ENCODE peak calls at places on chromosomes 7 and 10, in seven cellular contexts. X is tibial nerve, M is hepatocyte, A is fibroblast of pulmonary artery, Q is GM10248, V is neural progenitor cell, I is ovary. D is an unnamed sample.
A peak's percentile ranks its signal among the peaks of the same experiment; 100 is the strongest.

GRCh38 chr10:681670-682318 is 7.7 kb downstream of the DIP2C start:
- DNase-seq in X (no peak), V (no peak), Q (no peak), A (no peak), M (no peak), I (no peak), D (no peak)

GRCh38 chr10:112026438-112026837 is 157.1 kb downstream of the GPAM start:
- DNase-seq in Q (no peak), V (peak; percentile 39), A (no peak), I (no peak), M (no peak), X (no peak), D (no peak)

GRCh38 chr10:104766341-104766740 is 125.3 kb downstream of the SORCS3 start:
- DNase-seq in I (no peak), Q (no peak), M (no peak), V (no peak), A (no peak), X (no peak), D (no peak)

GRCh38 chr7:44463169-44463808 is 27.2 kb downstream of the NUDCD3 start:
- DNase-seq in X (no peak), V (no peak), I (no peak), A (peak; percentile 41), M (no peak), Q (no peak), D (no peak)

GRCh38 chr7:73555411-73555982 is 2.0 kb downstream of the BCL7B start:
- DNase-seq in X (no peak), M (no peak), A (no peak), Q (no peak), I (no peak), V (no peak), D (no peak)

GRCh38 chr10:4294271-4294670 is 509.3 kb upstream of the KLF6 start:
- DNase-seq in X (no peak), A (no peak), V (no peak), M (no peak), Q (no peak), I (no peak), D (no peak)

GRCh38 chr7:157276731-157277562 is 59.9 kb upstream of the DNAJB6 start:
- DNase-seq in X (no peak), Q (peak; percentile 38), M (no peak), V (no peak), A (peak; percentile 53), I (no peak), D (no peak)

GRCh38 chr10:87960230-87960629 is 96.8 kb downstream of the PTEN start:
- DNase-seq in A (peak; percentile 31), Q (no peak), I (no peak), X (no peak), V (no peak), M (no peak), D (no peak)

GRCh38 chr7:116522247-116522646 is 2.6 kb upstream of the CAV1 start:
- DNase-seq in M (no peak), Q (no peak), V (no peak), X (no peak), A (peak; percentile 94), I (no peak), D (no peak)

GRCh38 chr10:4770766-4771553 is 55.0 kb upstream of the AKR1E2 start:
- DNase-seq in V (no peak), A (peak; percentile 96), Q (no peak), I (no peak), X (no peak), M (peak; percentile 34), D (no peak)

GRCh38 chr7:73342645-73343044 is 14.7 kb downstream of the FKBP6 start:
- DNase-seq in A (peak; percentile 78), Q (no peak), V (peak; percentile 71), I (peak; percentile 30), M (peak; percentile 73), X (no peak), D (no peak)

GRCh38 chr10:29204119-29204518 is 84.8 kb upstream of the LYZL1 start:
- DNase-seq in I (no peak), Q (no peak), X (no peak), V (peak; percentile 77), M (peak; percentile 28), A (no peak), D (no peak)

GRCh38 chr7:91995391-91995790 is 54.7 kb downstream of the AKAP9 start:
- DNase-seq in Q (peak; percentile 41), I (no peak), X (no peak), M (no peak), A (no peak), V (no peak), D (no peak)

GRCh38 chr7:2621948-2622640 is 9.7 kb upstream of the TTYH3 start:
- DNase-seq in V (peak; percentile 70), I (no peak), A (peak; percentile 60), M (peak; percentile 93), Q (no peak), X (no peak), D (peak; percentile 93)

GRCh38 chr10:9301554-9301953 is 1247.1 kb downstream of the GATA3 start:
- DNase-seq in A (no peak), I (no peak), X (no peak), M (no peak), V (no peak), Q (no peak), D (no peak)

GRCh38 chr10:9299966-9300365 is 1245.5 kb downstream of the GATA3 start:
- DNase-seq in M (no peak), V (no peak), A (no peak), I (no peak), X (no peak), Q (no peak), D (no peak)

GRCh38 chr10:9301148-9301547 is 1246.7 kb downstream of the GATA3 start:
- DNase-seq in A (peak; percentile 8), I (no peak), V (no peak), M (no peak), X (no peak), Q (no peak), D (no peak)

GRCh38 chr10:9305018-9305655 is 1250.6 kb downstream of the GATA3 start:
- DNase-seq in I (no peak), Q (no peak), X (no peak), V (peak; percentile 30), M (peak; percentile 23), A (peak; percentile 45), D (no peak)

DNA sequence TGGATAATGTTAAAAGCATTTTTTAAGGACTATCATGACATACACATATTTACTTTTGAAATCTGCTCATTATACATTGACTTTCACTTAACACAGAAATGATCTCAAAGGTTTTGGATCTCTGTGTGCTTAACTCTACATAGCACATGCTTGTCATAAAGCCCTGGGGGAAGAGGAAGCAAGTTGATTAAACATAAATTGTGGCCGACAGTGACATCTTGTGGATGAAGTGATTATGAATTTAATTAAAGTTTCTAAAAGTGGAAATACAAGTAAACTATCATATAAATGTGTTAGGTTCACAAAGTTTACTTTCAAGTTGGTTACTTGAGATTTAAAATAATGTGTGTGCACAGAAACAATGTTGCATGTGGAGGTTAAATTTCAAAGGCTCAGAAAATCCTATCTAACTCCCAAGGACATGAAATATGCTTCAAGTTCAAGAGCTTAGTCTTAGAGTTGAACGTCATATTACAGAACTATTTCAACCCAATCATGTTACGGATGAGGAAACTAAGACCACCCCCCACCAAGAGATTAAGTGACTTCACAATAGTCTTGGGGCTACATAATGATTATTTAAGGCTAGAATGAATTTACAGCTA is 1247.8 kb downstream of the GATA3 start:
- DNase-seq in V (peak; percentile 55), A (peak; percentile 66), M (peak; percentile 72), Q (peak; percentile 16), I (no peak), X (no peak), D (no peak)
- TF ChIP-seq CTCF in V (peak; percentile 60), A (peak; percentile 37), M (peak; percentile 61), Q (peak; percentile 38), I (no peak), X (peak; percentile 34), D (peak; percentile 69)

DNA sequence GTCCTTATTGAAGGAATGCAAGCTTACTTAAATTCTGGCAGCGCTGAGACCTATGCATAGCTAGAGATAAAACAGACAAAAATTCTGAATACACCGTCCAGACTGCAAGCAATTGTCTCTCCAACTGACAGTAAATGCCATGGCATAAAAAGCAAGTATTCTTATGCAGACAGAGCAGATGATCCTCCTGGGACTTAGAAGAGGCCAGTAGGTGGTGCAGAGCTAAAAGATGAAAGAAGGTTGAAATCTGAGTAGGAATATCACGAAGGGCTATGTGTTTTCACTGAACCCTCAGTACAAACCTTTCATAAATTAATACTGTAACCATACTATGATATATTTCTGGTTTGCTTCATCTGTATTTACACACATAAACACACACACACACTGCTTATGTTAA is 157.0 kb upstream of the CACNA2D1 start:
- DNase-seq in V (no peak), M (no peak), X (no peak), A (no peak), I (no peak), Q (no peak), D (no peak)
- TF ChIP-seq CTCF in V (no peak), M (peak; percentile 15), X (no peak), A (no peak), I (no peak), Q (no peak), D (no peak)

GRCh38 chr10:119306514-119306951 is 99.2 kb downstream of the GRK5 start:
- DNase-seq in M (peak; percentile 12), Q (peak; percentile 87), A (no peak), X (no peak), V (no peak), I (no peak), D (no peak)
- TF ChIP-seq CTCF in M (peak; percentile 3), Q (peak; percentile 81), A (peak; percentile 46), X (no peak), V (no peak), I (no peak), D (no peak)

DNA sequence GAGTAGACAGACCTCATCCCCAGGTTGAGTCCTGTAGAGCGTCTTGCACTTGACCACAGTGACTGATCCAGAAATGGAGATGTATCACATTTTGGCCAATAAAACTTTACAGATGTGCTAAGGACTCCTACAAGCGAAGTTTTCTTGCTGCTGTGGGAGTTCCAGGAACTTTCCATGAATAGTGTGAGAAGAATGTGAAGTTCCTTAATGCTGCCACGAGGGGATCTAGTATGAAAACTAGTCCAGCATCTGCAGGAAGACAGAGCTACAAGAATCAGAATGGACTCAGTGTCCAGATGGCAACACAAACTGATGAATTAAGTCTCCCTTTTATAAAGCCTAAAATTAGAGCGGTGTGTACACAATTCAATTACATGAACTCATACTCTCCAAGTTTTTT is 14.8 kb upstream of the LSM8 start:
- DNase-seq in X (no peak), V (no peak), Q (no peak), I (no peak), A (peak; percentile 7), M (no peak), D (no peak)
- TF ChIP-seq CTCF in X (no peak), V (no peak), Q (no peak), I (no peak), A (peak; percentile 10), M (no peak), D (no peak)